ENCODE peak calls at places on chromosomes 3 and 15, in nine cellular contexts. One of them, this sample, is unnamed.
A peak's percentile ranks its signal among the peaks of the same experiment; 100 is the strongest.

GRCh38 chr3:14299767-14300166 is 102.6 kb upstream of the SLC6A6 start:
- DNase-seq in breast epithelium: no peak
- DNase-seq in heart right ventricle: no peak
- DNase-seq in keratinocyte: no peak
- DNase-seq in sigmoid colon: no peak
- DNase-seq in MM.1S: no peak
- DNase-seq in CD4-positive, alpha-beta T cell: no peak
- DNase-seq in OCI-LY7: peak; percentile 19
- DNase-seq in hepatocyte: no peak
- DNase-seq in this sample: no peak

GRCh38 chr3:119913021-119913420 is 131.1 kb downstream of the NR1I2 start:
- DNase-seq in breast epithelium: no peak
- DNase-seq in heart right ventricle: no peak
- DNase-seq in keratinocyte: no peak
- DNase-seq in sigmoid colon: no peak
- DNase-seq in MM.1S: no peak
- DNase-seq in CD4-positive, alpha-beta T cell: no peak
- DNase-seq in OCI-LY7: no peak
- DNase-seq in hepatocyte: no peak
- DNase-seq in this sample: no peak

GRCh38 chr15:82894971-82895520 is 57.5 kb downstream of the HOMER2 start:
- DNase-seq in breast epithelium: no peak
- DNase-seq in heart right ventricle: no peak
- DNase-seq in keratinocyte: no peak
- DNase-seq in sigmoid colon: no peak
- DNase-seq in MM.1S: no peak
- DNase-seq in CD4-positive, alpha-beta T cell: no peak
- DNase-seq in OCI-LY7: no peak
- DNase-seq in hepatocyte: no peak
- DNase-seq in this sample: no peak

GRCh38 chr3:105561875-105562274 is 195.2 kb downstream of the ALCAM start:
- DNase-seq in breast epithelium: no peak
- DNase-seq in heart right ventricle: no peak
- DNase-seq in keratinocyte: no peak
- DNase-seq in sigmoid colon: no peak
- DNase-seq in MM.1S: no peak
- DNase-seq in CD4-positive, alpha-beta T cell: no peak
- DNase-seq in OCI-LY7: no peak
- DNase-seq in hepatocyte: peak; percentile 26
- DNase-seq in this sample: no peak

GRCh38 chr15:39200586-39200985 is 380.3 kb upstream of the THBS1 start:
- DNase-seq in breast epithelium: no peak
- DNase-seq in heart right ventricle: no peak
- DNase-seq in keratinocyte: no peak
- DNase-seq in sigmoid colon: no peak
- DNase-seq in MM.1S: no peak
- DNase-seq in CD4-positive, alpha-beta T cell: no peak
- DNase-seq in OCI-LY7: no peak
- DNase-seq in hepatocyte: no peak
- DNase-seq in this sample: no peak

GRCh38 chr15:62625421-62626033 is 417.0 kb upstream of the TPM1 start:
- DNase-seq in breast epithelium: no peak
- DNase-seq in heart right ventricle: no peak
- DNase-seq in keratinocyte: no peak
- DNase-seq in sigmoid colon: no peak
- DNase-seq in MM.1S: no peak
- DNase-seq in CD4-positive, alpha-beta T cell: no peak
- DNase-seq in OCI-LY7: no peak
- DNase-seq in hepatocyte: peak; percentile 40
- DNase-seq in this sample: no peak

GRCh38 chr3:117045143-117045542 is 335.6 kb downstream of the TUSC7 start:
- DNase-seq in breast epithelium: no peak
- DNase-seq in heart right ventricle: no peak
- DNase-seq in keratinocyte: no peak
- DNase-seq in sigmoid colon: peak; percentile 66
- DNase-seq in MM.1S: no peak
- DNase-seq in CD4-positive, alpha-beta T cell: no peak
- DNase-seq in OCI-LY7: no peak
- DNase-seq in hepatocyte: peak; percentile 16
- DNase-seq in this sample: peak; percentile 64

GRCh38 chr3:53844262-53845102 is 1.7 kb downstream of the CHDH start:
- DNase-seq in breast epithelium: no peak
- DNase-seq in heart right ventricle: no peak
- DNase-seq in keratinocyte: no peak
- DNase-seq in sigmoid colon: no peak
- DNase-seq in MM.1S: no peak
- DNase-seq in CD4-positive, alpha-beta T cell: no peak
- DNase-seq in OCI-LY7: peak; percentile 12
- DNase-seq in hepatocyte: peak; percentile 50
- DNase-seq in this sample: no peak

GRCh38 chr3:17047904-17048303 is 163.1 kb downstream of the PLCL2 start:
- DNase-seq in breast epithelium: no peak
- DNase-seq in heart right ventricle: no peak
- DNase-seq in keratinocyte: no peak
- DNase-seq in sigmoid colon: no peak
- DNase-seq in MM.1S: no peak
- DNase-seq in CD4-positive, alpha-beta T cell: no peak
- DNase-seq in OCI-LY7: no peak
- DNase-seq in hepatocyte: no peak
- DNase-seq in this sample: no peak

GRCh38 chr3:134795776-134796312 is 784 bp downstream of the EPHB1 start:
- DNase-seq in breast epithelium: no peak
- DNase-seq in heart right ventricle: no peak
- DNase-seq in keratinocyte: no peak
- DNase-seq in sigmoid colon: peak; percentile 67
- DNase-seq in MM.1S: peak; percentile 10
- DNase-seq in CD4-positive, alpha-beta T cell: no peak
- DNase-seq in OCI-LY7: no peak
- DNase-seq in hepatocyte: peak; percentile 26
- DNase-seq in this sample: no peak

GRCh38 chr3:191901746-191902145 is 440.8 kb downstream of the PYDC2 start:
- DNase-seq in breast epithelium: no peak
- DNase-seq in heart right ventricle: no peak
- DNase-seq in keratinocyte: no peak
- DNase-seq in sigmoid colon: no peak
- DNase-seq in MM.1S: no peak
- DNase-seq in CD4-positive, alpha-beta T cell: no peak
- DNase-seq in OCI-LY7: no peak
- DNase-seq in hepatocyte: no peak
- DNase-seq in this sample: no peak

GRCh38 chr15:76382987-76383728 is 46.6 kb downstream of the ISL2 start:
- DNase-seq in breast epithelium: no peak
- DNase-seq in heart right ventricle: no peak
- DNase-seq in keratinocyte: no peak
- DNase-seq in sigmoid colon: no peak
- DNase-seq in MM.1S: no peak
- DNase-seq in CD4-positive, alpha-beta T cell: no peak
- DNase-seq in OCI-LY7: no peak
- DNase-seq in hepatocyte: no peak
- DNase-seq in this sample: no peak

GRCh38 chr3:72319202-72320095 is 528.8 kb downstream of the SHQ1 start:
- DNase-seq in breast epithelium: no peak
- DNase-seq in heart right ventricle: no peak
- DNase-seq in keratinocyte: peak; percentile 7
- DNase-seq in sigmoid colon: no peak
- DNase-seq in MM.1S: no peak
- DNase-seq in CD4-positive, alpha-beta T cell: no peak
- DNase-seq in OCI-LY7: no peak
- DNase-seq in hepatocyte: peak; percentile 46
- DNase-seq in this sample: no peak

GRCh38 chr3:127706785-127707351 is 34.1 kb downstream of the ABTB1 start:
- DNase-seq in breast epithelium: no peak
- DNase-seq in heart right ventricle: no peak
- DNase-seq in keratinocyte: no peak
- DNase-seq in sigmoid colon: peak; percentile 63
- DNase-seq in MM.1S: no peak
- DNase-seq in CD4-positive, alpha-beta T cell: no peak
- DNase-seq in OCI-LY7: no peak
- DNase-seq in hepatocyte: no peak
- DNase-seq in this sample: peak; percentile 65

GRCh38 chr3:152402698-152403456 is 134.1 kb downstream of the MBNL1 start:
- DNase-seq in breast epithelium: no peak
- DNase-seq in heart right ventricle: no peak
- DNase-seq in keratinocyte: no peak
- DNase-seq in sigmoid colon: no peak
- DNase-seq in MM.1S: no peak
- DNase-seq in CD4-positive, alpha-beta T cell: no peak
- DNase-seq in OCI-LY7: no peak
- DNase-seq in hepatocyte: no peak
- DNase-seq in this sample: no peak

GRCh38 chr3:67781218-67781617 is 126.8 kb upstream of the SUCLG2 start:
- DNase-seq in breast epithelium: no peak
- DNase-seq in heart right ventricle: no peak
- DNase-seq in keratinocyte: no peak
- DNase-seq in sigmoid colon: no peak
- DNase-seq in MM.1S: no peak
- DNase-seq in CD4-positive, alpha-beta T cell: no peak
- DNase-seq in OCI-LY7: no peak
- DNase-seq in hepatocyte: no peak
- DNase-seq in this sample: no peak

GRCh38 chr3:81352867-81353266 is 408.6 kb downstream of the GBE1 start:
- DNase-seq in breast epithelium: no peak
- DNase-seq in heart right ventricle: no peak
- DNase-seq in keratinocyte: no peak
- DNase-seq in sigmoid colon: no peak
- DNase-seq in MM.1S: peak; percentile 17
- DNase-seq in CD4-positive, alpha-beta T cell: no peak
- DNase-seq in OCI-LY7: no peak
- DNase-seq in hepatocyte: peak; percentile 52
- DNase-seq in this sample: no peak
- TF ChIP-seq CTCF in breast epithelium: no peak
- TF ChIP-seq CTCF in heart right ventricle: no peak
- TF ChIP-seq CTCF in keratinocyte: peak; percentile 37
- TF ChIP-seq CTCF in sigmoid colon: no peak
- TF ChIP-seq CTCF in MM.1S: no peak
- TF ChIP-seq CTCF in CD4-positive, alpha-beta T cell: no peak
- TF ChIP-seq CTCF in OCI-LY7: no peak
- TF ChIP-seq CTCF in hepatocyte: peak; percentile 18
- TF ChIP-seq CTCF in this sample: no peak

GRCh38 chr15:78055923-78056713 is 21.4 kb downstream of the TBC1D2B start:
- DNase-seq in breast epithelium: no peak
- DNase-seq in heart right ventricle: peak; percentile 41
- DNase-seq in keratinocyte: no peak
- DNase-seq in sigmoid colon: no peak
- DNase-seq in MM.1S: no peak
- DNase-seq in CD4-positive, alpha-beta T cell: no peak
- DNase-seq in OCI-LY7: no peak
- DNase-seq in hepatocyte: peak; percentile 53
- DNase-seq in this sample: peak; percentile 67

GRCh38 chr15:78054971-78055370 is 22.5 kb downstream of the TBC1D2B start:
- DNase-seq in breast epithelium: no peak
- DNase-seq in heart right ventricle: no peak
- DNase-seq in keratinocyte: no peak
- DNase-seq in sigmoid colon: no peak
- DNase-seq in MM.1S: no peak
- DNase-seq in CD4-positive, alpha-beta T cell: no peak
- DNase-seq in OCI-LY7: no peak
- DNase-seq in hepatocyte: no peak
- DNase-seq in this sample: no peak

GRCh38 chr15:78057803-78058202 is 19.7 kb downstream of the TBC1D2B start:
- DNase-seq in breast epithelium: no peak
- DNase-seq in heart right ventricle: no peak
- DNase-seq in keratinocyte: no peak
- DNase-seq in sigmoid colon: no peak
- DNase-seq in MM.1S: no peak
- DNase-seq in CD4-positive, alpha-beta T cell: no peak
- DNase-seq in OCI-LY7: no peak
- DNase-seq in hepatocyte: no peak
- DNase-seq in this sample: no peak

GRCh38 chr15:78058401-78058935 is 19.0 kb downstream of the TBC1D2B start:
- DNase-seq in breast epithelium: no peak
- DNase-seq in heart right ventricle: no peak
- DNase-seq in keratinocyte: no peak
- DNase-seq in sigmoid colon: no peak
- DNase-seq in MM.1S: no peak
- DNase-seq in CD4-positive, alpha-beta T cell: no peak
- DNase-seq in OCI-LY7: no peak
- DNase-seq in hepatocyte: no peak
- DNase-seq in this sample: peak; percentile 53

DNA sequence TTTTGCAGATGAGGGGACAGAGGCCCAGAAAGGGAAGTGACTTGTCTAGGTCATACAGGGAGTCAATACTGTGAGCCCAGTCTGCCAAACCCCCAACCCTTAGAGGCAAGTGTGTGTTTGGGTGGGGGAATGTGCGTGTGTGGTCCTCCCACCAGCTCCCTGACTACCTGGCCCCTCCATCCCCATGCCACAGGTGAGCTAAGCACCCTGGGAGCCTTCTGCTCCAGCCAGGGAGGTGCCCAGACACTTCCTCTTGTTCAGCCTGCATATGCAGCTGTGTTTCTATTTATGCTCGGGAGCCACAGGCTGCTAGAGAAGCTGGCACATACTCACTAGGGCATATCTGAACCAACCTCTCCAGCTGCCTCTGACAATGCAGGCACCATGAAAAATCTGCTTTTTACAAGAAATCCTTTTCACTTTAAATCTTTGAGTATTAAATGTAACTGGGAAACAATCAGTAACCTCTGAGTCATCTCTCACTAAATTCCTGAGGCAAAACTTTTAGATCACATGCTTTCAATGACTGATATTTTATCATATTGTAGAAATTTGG is 20.7 kb downstream of the TBC1D2B start:
- DNase-seq in breast epithelium: no peak
- DNase-seq in heart right ventricle: no peak
- DNase-seq in keratinocyte: no peak
- DNase-seq in sigmoid colon: no peak
- DNase-seq in MM.1S: peak; percentile 67
- DNase-seq in CD4-positive, alpha-beta T cell: no peak
- DNase-seq in OCI-LY7: peak; percentile 88
- DNase-seq in hepatocyte: no peak
- DNase-seq in this sample: peak; percentile 68
- H3K27ac ChIP-seq in breast epithelium: peak overlapping the region; percentile 73
- H3K27ac ChIP-seq in heart right ventricle: peak overlapping the region; percentile 62
- H3K27ac ChIP-seq in keratinocyte: peak overlapping the region; percentile 82
- H3K27ac ChIP-seq in sigmoid colon: peak overlapping the region; percentile 25
- H3K27ac ChIP-seq in MM.1S: peak overlapping the region; percentile 58
- H3K27ac ChIP-seq in CD4-positive, alpha-beta T cell: peak overlapping the region; percentile 58
- H3K27ac ChIP-seq in OCI-LY7: peak overlapping the region; percentile 81
- H3K27ac ChIP-seq in hepatocyte: peak overlapping the region; percentile 69
- H3K27ac ChIP-seq in this sample: peak overlapping the region; percentile 87

DNA sequence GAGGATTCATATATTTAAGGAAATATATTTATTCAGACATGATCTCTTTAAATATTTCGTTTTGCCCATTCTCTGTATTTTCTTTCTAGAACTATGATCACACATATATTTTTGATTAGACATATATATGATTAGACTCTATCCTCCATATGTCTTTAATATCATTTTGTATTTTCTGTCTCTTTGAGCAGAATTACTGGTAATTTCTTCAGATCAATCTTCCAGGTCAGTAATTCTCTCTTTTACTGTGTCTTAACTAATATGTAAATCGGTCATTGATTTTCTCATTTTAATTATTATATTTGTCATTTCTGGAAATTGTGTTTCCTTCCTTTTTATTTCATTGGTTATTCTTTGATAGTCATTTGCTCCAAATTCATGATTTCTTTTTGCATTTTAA is 586.2 kb downstream of the NR2F2 start:
- DNase-seq in breast epithelium: no peak
- DNase-seq in heart right ventricle: no peak
- DNase-seq in keratinocyte: no peak
- DNase-seq in sigmoid colon: no peak
- DNase-seq in MM.1S: no peak
- DNase-seq in CD4-positive, alpha-beta T cell: no peak
- DNase-seq in OCI-LY7: no peak
- DNase-seq in hepatocyte: no peak
- DNase-seq in this sample: no peak
- H3K9me3 ChIP-seq in breast epithelium: peaks cover 28% of the 10 kb centered on the region
- H3K9me3 ChIP-seq in heart right ventricle: peaks cover 7% of the 10 kb centered on the region
- H3K9me3 ChIP-seq in keratinocyte: no peaks in the 10 kb centered on the region
- H3K9me3 ChIP-seq in sigmoid colon: peaks cover 9% of the 10 kb centered on the region
- H3K9me3 ChIP-seq in MM.1S: no peaks in the 10 kb centered on the region
- H3K9me3 ChIP-seq in CD4-positive, alpha-beta T cell: peaks cover 12% of the 10 kb centered on the region
- H3K9me3 ChIP-seq in OCI-LY7: peaks cover 19% of the 10 kb centered on the region
- H3K9me3 ChIP-seq in hepatocyte: no peaks in the 10 kb centered on the region
- H3K9me3 ChIP-seq in this sample: no peaks in the 10 kb centered on the region

GRCh38 chr15:91853968-91854943 is 748 bp downstream of the SLCO3A1 start:
- DNase-seq in breast epithelium: peak; percentile 41
- DNase-seq in heart right ventricle: peak; percentile 64
- DNase-seq in keratinocyte: no peak
- DNase-seq in sigmoid colon: peak; percentile 71
- DNase-seq in MM.1S: peak; percentile 50
- DNase-seq in CD4-positive, alpha-beta T cell: no peak
- DNase-seq in OCI-LY7: peak; percentile 80
- DNase-seq in hepatocyte: peak; percentile 49
- DNase-seq in this sample: peak; percentile 33
- TF ChIP-seq CTCF in breast epithelium: no peak
- TF ChIP-seq CTCF in heart right ventricle: no peak
- TF ChIP-seq CTCF in keratinocyte: peak; percentile 23
- TF ChIP-seq CTCF in sigmoid colon: no peak
- TF ChIP-seq CTCF in MM.1S: no peak
- TF ChIP-seq CTCF in CD4-positive, alpha-beta T cell: no peak
- TF ChIP-seq CTCF in OCI-LY7: peak; percentile 15
- TF ChIP-seq CTCF in hepatocyte: peak; percentile 16
- TF ChIP-seq CTCF in this sample: peak; percentile 11